ENCODE peak calls at places on chromosomes 2 and 18, in eight cellular contexts. Z, W, E, L, H, O, P and S are unnamed samples.

GRCh38 chr2:19878268-19879046 is 23.3 kb downstream of the TTC32 start:
- DNase-seq in H (no peak), E (no peak), O (no peak), P (no peak), Z (no peak), L (no peak), W (no peak), S (no peak)

GRCh38 chr2:60496475-60496874 is 57.0 kb downstream of the BCL11A start:
- DNase-seq in Z (no peak), H (no peak), W (no peak), E (no peak), P (no peak), O (no peak), L (no peak), S (no peak)

GRCh38 chr18:79816092-79816491 is 18.4 kb downstream of the KCNG2 start:
- DNase-seq in P (no peak), H (no peak), O (no peak), L (no peak), Z (no peak), W (no peak), E (no peak), S (no peak)

GRCh38 chr2:134917958-134918517 is 584 bp upstream of the CCNT2 start:
- DNase-seq in W (peak; percentile 92), L (peak; percentile 52), E (no peak), O (no peak), H (no peak), Z (no peak), P (no peak), S (no peak)

GRCh38 chr2:219344756-219345458 is 12.4 kb upstream of the RESP18 start:
- DNase-seq in W (no peak), P (peak; percentile 77), E (peak; percentile 12), Z (no peak), L (no peak), H (no peak), O (no peak), S (peak; percentile 15)

GRCh38 chr2:190094471-190094870 is 31.9 kb upstream of the MSTN start:
- DNase-seq in Z (no peak), W (no peak), L (no peak), O (no peak), E (no peak), P (no peak), H (no peak), S (no peak)

GRCh38 chr2:127591221-127591923 is 54.6 kb upstream of the GPR17 start:
- DNase-seq in P (peak; percentile 68), H (peak; percentile 86), W (peak; percentile 74), Z (peak; percentile 81), E (peak; percentile 51), O (peak; percentile 64), L (no peak), S (peak; percentile 90)

GRCh38 chr2:232230557-232230956 is 148.0 kb upstream of the ALPP start:
- DNase-seq in P (no peak), O (peak; percentile 3), W (peak; percentile 52), E (peak; percentile 17), H (peak; percentile 82), Z (no peak), L (no peak), S (peak; percentile 63)

GRCh38 chr2:128305555-128306080 is 13.1 kb downstream of the HS6ST1 start:
- DNase-seq in P (no peak), L (no peak), H (peak; percentile 92), W (peak; percentile 89), Z (peak; percentile 60), E (peak; percentile 75), O (no peak), S (no peak)

GRCh38 chr2:183105402-183106134 is 18.7 kb upstream of the NUP35 start:
- DNase-seq in E (peak; percentile 47), L (no peak), P (no peak), Z (no peak), W (no peak), O (no peak), H (no peak), S (no peak)

GRCh38 chr18:63878982-63879381 is 8.5 kb upstream of the SERPINB2 start:
- DNase-seq in W (no peak), E (no peak), L (no peak), P (no peak), Z (no peak), O (no peak), H (no peak), S (no peak)

GRCh38 chr2:241064008-241064801 is 37.9 kb downstream of the MTERF4 start:
- DNase-seq in L (no peak), Z (peak; percentile 87), H (peak; percentile 66), O (peak; percentile 19), W (no peak), P (no peak), E (no peak), S (no peak)

GRCh38 chr2:72992734-72993102 is 75.4 kb downstream of the EMX1 start:
- DNase-seq in P (no peak), L (no peak), O (no peak), H (no peak), Z (peak; percentile 57), W (no peak), E (no peak), S (no peak)

GRCh38 chr18:58640891-58641610 is 12.2 kb upstream of the ALPK2 start:
- DNase-seq in O (no peak), L (no peak), Z (no peak), H (no peak), E (no peak), W (no peak), P (no peak), S (no peak)

GRCh38 chr18:28995319-28995718 is 818.4 kb upstream of the CDH2 start:
- DNase-seq in P (no peak), H (no peak), Z (no peak), L (no peak), W (no peak), E (peak; percentile 7), O (peak; percentile 0), S (no peak)

GRCh38 chr2:27690052-27690451 is 26.4 kb downstream of the SLC4A1AP start:
- DNase-seq in O (no peak), P (no peak), W (no peak), Z (no peak), L (no peak), H (no peak), E (no peak), S (no peak)

GRCh38 chr18:58513615-58514014 is 115.3 kb downstream of the ALPK2 start:
- DNase-seq in O (no peak), W (no peak), L (no peak), H (no peak), E (no peak), P (no peak), Z (no peak), S (no peak)

GRCh38 chr2:236752111-236752510 is 182.5 kb downstream of the ACKR3 start:
- DNase-seq in P (no peak), Z (no peak), O (no peak), E (no peak), H (no peak), L (no peak), W (no peak), S (no peak)

GRCh38 chr2:81445176-81445575 is 1140.6 kb upstream of the LRRTM1 start:
- DNase-seq in W (no peak), L (no peak), E (no peak), Z (no peak), O (no peak), H (no peak), P (no peak), S (no peak)

DNA sequence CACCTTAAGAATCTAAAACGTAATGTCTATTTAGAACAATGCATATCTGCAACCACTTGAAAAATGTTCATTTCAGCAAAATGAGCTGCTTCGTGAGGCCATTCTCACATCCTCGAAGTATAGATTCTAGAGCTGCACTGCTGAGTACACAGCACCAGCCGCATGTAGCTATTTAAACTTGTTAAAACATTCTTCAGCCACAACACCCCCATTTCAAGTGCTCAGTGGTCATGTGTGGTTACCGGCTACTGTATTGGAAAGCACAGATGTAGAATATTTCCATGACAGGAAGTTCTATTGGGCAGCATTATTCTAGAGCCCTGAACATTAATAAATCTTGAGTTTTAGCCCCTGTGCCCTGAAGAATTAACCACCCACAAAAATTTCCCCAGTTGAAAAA is 35.0 kb downstream of the SUMO1 start:
- DNase-seq in E (no peak), W (no peak), O (no peak), P (no peak), Z (no peak), H (no peak), L (no peak), S (no peak)
- H3K4me3 ChIP-seq in E (no peak overlapping the region), W (no peak overlapping the region), O (no peak overlapping the region), P (no peak overlapping the region), Z (no peak overlapping the region), H (no peak overlapping the region), L (no peak overlapping the region), S (no peak overlapping the region)

GRCh38 chr2:102119255-102119654 is 23.3 kb upstream of the IL1R1 start:
- DNase-seq in O (no peak), L (no peak), H (no peak), Z (no peak), W (no peak), P (no peak), E (no peak), S (no peak)

GRCh38 chr2:102117488-102117887 is 25.1 kb upstream of the IL1R1 start:
- DNase-seq in W (no peak), O (no peak), L (no peak), E (peak; percentile 56), P (no peak), Z (no peak), H (no peak), S (no peak)

GRCh38 chr2:102114851-102115497 is 27.6 kb upstream of the IL1R1 start:
- DNase-seq in L (no peak), Z (no peak), E (peak; percentile 68), P (no peak), W (no peak), H (no peak), O (no peak), S (no peak)

GRCh38 chr2:102114290-102114721 is 28.2 kb upstream of the IL1R1 start:
- DNase-seq in P (no peak), Z (no peak), E (peak; percentile 94), O (no peak), L (no peak), H (no peak), W (no peak), S (no peak)

GRCh38 chr2:102116675-102117471 is 25.7 kb upstream of the IL1R1 start:
- DNase-seq in O (no peak), P (peak; percentile 35), W (no peak), Z (no peak), E (peak; percentile 28), L (no peak), H (no peak), S (no peak)
- H3K4me1 ChIP-seq in O (no peaks in the 10 kb centered on the region), P (peaks cover 5% of the 10 kb centered on the region), W (no peaks in the 10 kb centered on the region), Z (peaks cover 67% of the 10 kb centered on the region), E (peaks cover 32% of the 10 kb centered on the region), L (peaks cover 32% of the 10 kb centered on the region), H (no peaks in the 10 kb centered on the region), S (peaks cover 2% of the 10 kb centered on the region)

GRCh38 chr2:221203846-221204245 is 368.3 kb downstream of the EPHA4 start:
- DNase-seq in L (no peak), Z (no peak), H (no peak), P (no peak), E (no peak), O (no peak), W (peak; percentile 19), S (no peak)
- H3K4me3 ChIP-seq in L (no peak overlapping the region), Z (no peak overlapping the region), H (no peak overlapping the region), P (no peak overlapping the region), E (no peak overlapping the region), O (no peak overlapping the region), W (peak overlapping the region; percentile 41), S (no peak overlapping the region)

DNA sequence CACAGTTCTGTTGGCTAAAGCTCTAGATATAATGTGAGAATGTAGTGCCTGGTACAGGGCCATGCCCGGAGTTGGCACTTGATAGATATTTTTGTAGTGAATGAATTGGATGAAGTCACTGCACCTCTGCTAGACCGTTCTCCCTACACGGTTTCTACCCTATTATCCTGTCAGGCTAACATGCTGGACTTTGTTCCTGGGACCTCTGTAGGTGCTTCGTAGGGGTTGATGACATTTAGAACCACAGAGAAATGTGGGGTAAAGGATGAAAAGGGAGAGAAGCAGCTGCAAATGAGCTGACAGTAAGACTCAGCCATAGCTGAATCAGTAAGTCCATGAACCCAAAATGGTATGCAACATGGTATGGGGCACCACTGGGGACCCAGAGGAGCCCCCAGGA is 4.1 kb upstream of the FBLN7 start:
- DNase-seq in Z (no peak), H (no peak), O (no peak), W (no peak), P (no peak), E (no peak), L (no peak), S (no peak)
- H3K4me1 ChIP-seq in Z (no peaks in the 10 kb centered on the region), H (no peaks in the 10 kb centered on the region), O (no peaks in the 10 kb centered on the region), W (no peaks in the 10 kb centered on the region), P (no peaks in the 10 kb centered on the region), E (peaks cover 6% of the 10 kb centered on the region), L (peaks cover 8% of the 10 kb centered on the region), S (peaks cover 5% of the 10 kb centered on the region)